ENCODE peak calls at places on chromosomes 5 and 9, in ten cellular contexts. R is activated gamma-delta T cell treated with Interleukin-2 at 50 U/mL for 16 hours; E is NCI-H2081; V is pulmonary artery endothelial cell; J is head of caudate nucleus; X is stimulated activated CD8-positive, alpha-beta memory T cell treated with anti-CD3 and anti-CD28 coated beads, Interleukin-15, amount 100 ng/mL, for 24 hours; B is GM12865; G is left lung; I is stromal cell of bone marrow; O is glomerular endothelial cell. T is an unnamed sample.

GRCh38 chr5:28324174-28324573 is 1285.8 kb upstream of the CDH9 start:
- DNase-seq in E (no peak), V (no peak), B (no peak), G (no peak), O (no peak), J (no peak), R (no peak), I (no peak), X (no peak), T (no peak)

GRCh38 chr5:77239126-77239741 is 28.8 kb downstream of the PDE8B start:
- DNase-seq in V (no peak), E (no peak), I (no peak), B (peak; percentile 40), R (no peak), X (no peak), J (peak; percentile 30), G (no peak), O (no peak), T (no peak)

GRCh38 chr9:76534031-76534430 is 75.0 kb downstream of the GCNT1 start:
- DNase-seq in X (no peak), V (no peak), J (no peak), I (peak; percentile 55), E (no peak), O (no peak), G (no peak), B (no peak), R (no peak), T (no peak)

GRCh38 chr9:126319651-126320050 is 7.0 kb upstream of the MVB12B start:
- DNase-seq in V (no peak), R (no peak), E (no peak), X (no peak), I (no peak), J (no peak), G (no peak), B (no peak), O (no peak), T (no peak)

GRCh38 chr5:102932781-102933180 is 177.7 kb downstream of the PAM start:
- DNase-seq in R (no peak), B (peak; percentile 12), X (no peak), E (no peak), V (no peak), O (no peak), I (no peak), G (no peak), J (no peak), T (no peak)

GRCh38 chr5:10331341-10331796 is 22.1 kb upstream of the MARCHF6 start:
- DNase-seq in G (no peak), O (no peak), R (no peak), I (peak; percentile 54), V (no peak), J (no peak), B (no peak), E (peak; percentile 100), X (no peak), T (peak; percentile 45)

GRCh38 chr5:150700298-150700599 is 613 bp downstream of the RBM22 start:
- DNase-seq in X (no peak), G (no peak), J (no peak), B (no peak), I (no peak), O (no peak), V (no peak), E (no peak), R (no peak), T (no peak)

GRCh38 chr5:169873642-169874041 is 106.7 kb downstream of the INSYN2B start:
- DNase-seq in I (no peak), B (no peak), G (no peak), V (no peak), O (no peak), J (peak; percentile 58), X (no peak), R (no peak), E (no peak), T (peak; percentile 55)

GRCh38 chr5:83107692-83108410 is 30.5 kb downstream of the XRCC4 start:
- DNase-seq in X (no peak), R (no peak), J (no peak), V (no peak), G (no peak), B (no peak), E (no peak), I (no peak), O (no peak), T (no peak)

GRCh38 chr9:87116492-87116891 is 169.2 kb upstream of the GAS1 start:
- DNase-seq in G (no peak), V (no peak), I (no peak), J (no peak), B (no peak), R (no peak), X (no peak), E (no peak), O (no peak), T (no peak)

T was measured in putamen.